ENCODE peak calls at places on chromosome 4, in five cellular contexts. X is aorta; C is left lung; S is CD4-positive, CD25-positive, alpha-beta regulatory T cell; H is H9. D is an unnamed sample. For H3K4me1, the result is how much of the 10 kb centered on the place peaks cover.

GRCh38 chr4:164790249-164790648 is 36.3 kb downstream of the SMIM31 start:
- DNase-seq in X (no peak), C (no peak), S (no peak), H (no peak), D (no peak)

GRCh38 chr4:26938516-26938915 is 77.9 kb downstream of the STIM2 start:
- DNase-seq in X (no peak), C (no peak), S (no peak), H (no peak), D (no peak)

GRCh38 chr4:137510866-137511265 is 21.4 kb downstream of the PCDH18 start:
- DNase-seq in X (no peak), C (no peak), S (no peak), H (no peak), D (no peak)

GRCh38 chr4:180455226-180455625 is 1788.0 kb upstream of the TENM3 start:
- DNase-seq in X (no peak), C (no peak), S (no peak), H (no peak), D (no peak)

GRCh38 chr4:163493643-163494359 is 689 bp upstream of the TMA16 start:
- DNase-seq in X (peak), C (peak), S (peak), H (no peak), D (peak)

GRCh38 chr4:7970031-7970946 is 30.6 kb upstream of the AFAP1 start:
- DNase-seq in X (peak), C (peak), S (peak), H (no peak), D (peak)

GRCh38 chr4:82415922-82416365 is 14.3 kb downstream of the HNRNPDL start:
- DNase-seq in X (no peak), C (no peak), S (no peak), H (no peak), D (no peak)

GRCh38 chr4:151166662-151167061 is 67.2 kb downstream of the RPS3A start:
- DNase-seq in X (no peak), C (no peak), S (no peak), H (no peak), D (no peak)

DNA sequence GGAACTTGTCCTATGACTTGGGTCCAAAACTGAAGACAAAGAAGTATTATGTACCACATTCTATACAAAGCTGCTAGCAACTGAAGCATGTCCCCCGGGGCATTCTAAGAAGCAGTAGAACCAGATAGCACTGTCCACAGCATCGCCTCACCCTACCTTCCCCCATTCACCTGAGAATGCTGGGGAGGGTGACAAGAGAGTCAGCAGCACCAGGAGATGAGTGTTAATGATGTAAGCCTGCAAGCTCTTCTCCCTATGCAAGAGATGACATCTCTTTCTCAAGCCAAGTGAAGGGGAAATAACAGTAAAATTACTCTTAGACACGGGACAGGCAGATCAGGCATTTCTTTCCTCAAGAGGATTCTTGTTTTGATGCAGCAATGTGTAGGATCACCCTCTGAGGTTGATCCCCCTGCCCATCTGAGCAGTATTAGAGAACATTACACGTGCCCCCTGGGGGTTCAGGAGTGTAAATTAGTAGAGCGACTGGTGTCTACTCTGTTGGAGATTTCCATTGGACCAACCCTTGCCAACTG is 13.9 kb upstream of the TLR1 start:
- DNase-seq in X (no peak), C (no peak), S (no peak), H (no peak), D (no peak)
- H3K4me1 ChIP-seq in X (under half), C (under half), S (under half), H (under half), D (under half)

GRCh38 chr4:70915048-70915815 is 13.1 kb downstream of the MOB1B start:
- DNase-seq in X (no peak), C (no peak), S (no peak), H (no peak), D (no peak)
- H3K27ac ChIP-seq in X (no peak), C (peak), S (no peak), H (no peak), D (no peak)

GRCh38 chr4:102678107-102678506 is 82.7 kb downstream of the MANBA start:
- DNase-seq in X (no peak), C (no peak), S (no peak), H (no peak), D (no peak)

GRCh38 chr4:102678695-102679335 is 82.0 kb downstream of the MANBA start:
- DNase-seq in X (no peak), C (no peak), S (no peak), H (no peak), D (no peak)

GRCh38 chr4:102675142-102675541 is 85.6 kb downstream of the MANBA start:
- DNase-seq in X (no peak), C (no peak), S (no peak), H (no peak), D (no peak)
- H3K4me1 ChIP-seq in X (under half), C (under half), S (under half), H (under half), D (under half)

GRCh38 chr4:86934772-86935498 is at the start of gene AFF1:
- DNase-seq in X (peak), C (peak), S (peak), H (peak), D (peak)
- H3K27ac ChIP-seq in X (peak), C (peak), S (peak), H (peak), D (peak)

DNA sequence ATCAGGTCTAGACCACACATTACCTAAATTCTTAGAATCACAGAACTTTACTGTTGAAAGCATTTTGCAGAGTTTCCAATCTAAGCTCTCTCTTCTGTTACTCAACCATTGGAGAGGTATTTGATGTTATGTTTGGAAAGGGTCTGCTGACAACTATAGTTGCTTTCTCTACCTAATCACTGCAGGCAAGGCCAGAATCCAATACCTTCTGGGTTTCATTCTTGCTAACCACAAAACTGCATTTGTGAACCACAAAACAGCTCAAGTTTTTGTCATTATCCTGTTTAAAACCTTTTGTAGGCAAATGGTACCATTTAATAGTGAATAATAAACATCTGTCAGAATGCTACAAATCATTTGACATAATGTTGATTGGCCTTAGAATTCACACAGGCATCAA is 380.1 kb downstream of the GASK1B start:
- DNase-seq in X (no peak), C (no peak), S (no peak), H (no peak), D (no peak)
- H3K4me1 ChIP-seq in X (under half), C (under half), S (under half), H (under half), D (under half)

GRCh38 chr4:168221298-168221697 is 97.3 kb downstream of the DDX60 start:
- DNase-seq in X (no peak), C (no peak), S (no peak), H (no peak), D (no peak)
- H3K27ac ChIP-seq in X (no peak), C (peak), S (no peak), H (no peak), D (no peak)

DNA sequence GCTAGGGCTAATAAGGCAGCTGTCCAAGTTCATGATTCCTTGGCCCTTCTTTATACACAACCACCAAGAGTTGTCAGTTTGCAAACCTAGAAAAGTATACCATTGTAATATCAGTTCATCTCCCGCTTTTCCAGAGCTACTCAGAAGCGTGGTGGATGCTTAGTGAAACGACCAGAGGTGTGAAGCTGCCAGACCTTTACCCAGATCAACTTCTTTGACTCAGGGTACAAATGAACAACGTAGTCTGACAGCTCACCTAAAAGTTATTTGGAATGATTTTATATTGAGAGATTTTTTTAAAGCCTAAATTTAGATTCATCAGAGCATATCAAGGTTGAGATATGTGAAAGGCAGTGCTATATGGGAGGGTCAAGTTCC is 169.7 kb downstream of the CBR4 start:
- DNase-seq in X (no peak), C (no peak), S (no peak), H (no peak), D (no peak)
- H3K4me1 ChIP-seq in X (under half), C (under half), S (under half), H (under half), D (under half)

DNA sequence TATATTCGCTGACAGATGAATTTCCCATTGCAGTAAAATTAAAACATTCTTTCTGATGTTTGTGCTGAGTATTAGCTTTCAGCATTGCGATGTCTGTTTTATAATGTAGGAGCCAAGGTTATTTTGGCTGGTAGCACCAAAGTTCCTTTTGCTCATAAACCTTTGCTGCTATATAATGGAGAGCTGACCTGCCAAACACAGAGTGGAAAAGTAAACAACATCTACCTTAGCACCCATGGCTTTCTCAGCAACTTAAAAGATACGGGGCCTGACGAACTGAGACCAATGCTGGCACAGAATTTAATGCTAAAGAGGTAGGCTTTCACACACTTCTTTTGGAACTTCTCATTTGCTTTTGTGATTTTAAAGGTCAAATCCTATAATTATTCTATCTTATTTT is 46.0 kb downstream of the WDR19 start:
- DNase-seq in X (no peak), C (no peak), S (no peak), H (no peak), D (no peak)
- H3K27ac ChIP-seq in X (no peak), C (no peak), S (no peak), H (no peak), D (no peak)